ENCODE peak calls at places on chromosomes 3 and 15, in eight cellular contexts. S is cardiac fibroblast; H is transverse colon; K is AG10803; B is WERI-Rb-1; I is CD8-positive, alpha-beta T cell; O is psoas muscle; Y is fibroblast of pulmonary artery. R is an unnamed sample.

GRCh38 chr3:101903426-101903825 is 54.1 kb downstream of the NFKBIZ start:
- DNase-seq in I (no peak), H (no peak), K (peak), B (no peak), Y (peak), S (peak), O (no peak), R (no peak)

GRCh38 chr3:43394071-43394501 is 107.7 kb downstream of the SNRK start:
- DNase-seq in O (peak), B (no peak), I (no peak), K (peak), H (no peak), S (peak), Y (peak), R (no peak)

GRCh38 chr3:127409421-127410136 is 121.7 kb upstream of the PRR20G start:
- DNase-seq in H (no peak), I (no peak), S (no peak), K (no peak), B (no peak), O (no peak), Y (no peak), R (no peak)

GRCh38 chr15:39736646-39737550 is 45.7 kb downstream of the FSIP1 start:
- DNase-seq in K (no peak), S (no peak), B (no peak), Y (no peak), I (no peak), H (no peak), O (peak), R (no peak)

GRCh38 chr15:65115086-65115485 is at the start of gene UBAP1L:
- DNase-seq in B (no peak), I (no peak), S (no peak), Y (no peak), K (no peak), H (no peak), O (no peak), R (no peak)

GRCh38 chr15:92361321-92362090 is 32.2 kb upstream of the ST8SIA2 start:
- DNase-seq in K (no peak), B (no peak), H (no peak), I (no peak), Y (no peak), S (no peak), O (no peak), R (no peak)

GRCh38 chr3:128217702-128218475 is 64.6 kb downstream of the EEFSEC start:
- DNase-seq in I (no peak), H (no peak), B (no peak), O (no peak), Y (peak), K (peak), S (peak), R (no peak)

GRCh38 chr3:188824596-188824995 is 347.2 kb upstream of the TPRG1 start:
- DNase-seq in I (no peak), B (no peak), H (no peak), K (peak), Y (no peak), S (no peak), O (no peak), R (no peak)

GRCh38 chr3:65342084-65342683 is 654.4 kb upstream of the ADAMTS9 start:
- DNase-seq in H (peak), K (peak), S (peak), B (peak), Y (peak), I (no peak), O (peak), R (no peak)

GRCh38 chr15:101000271-101000681 is 81.1 kb downstream of the LRRK1 start:
- DNase-seq in B (no peak), S (no peak), Y (peak), K (peak), O (no peak), H (no peak), I (no peak), R (no peak)

GRCh38 chr15:38253448-38253847 is 812 bp downstream of the SPRED1 start:
- DNase-seq in B (peak), H (peak), K (peak), I (no peak), O (no peak), Y (peak), S (peak), R (peak)

GRCh38 chr3:193711964-193712598 is 119.1 kb downstream of the OPA1 start:
- DNase-seq in H (no peak), K (no peak), O (no peak), I (no peak), B (no peak), S (no peak), Y (no peak), R (no peak)

GRCh38 chr15:99826146-99826745 is 93.0 kb upstream of the LYSMD4 start:
- DNase-seq in H (no peak), O (no peak), K (no peak), S (no peak), I (no peak), B (no peak), Y (no peak), R (no peak)

GRCh38 chr15:39313881-39314280 is 267.0 kb upstream of the THBS1 start:
- DNase-seq in S (no peak), Y (no peak), B (no peak), H (no peak), O (no peak), I (no peak), K (no peak), R (no peak)

GRCh38 chr3:183385698-183386590 is 42.5 kb downstream of the MCF2L2 start:
- DNase-seq in I (peak), S (peak), K (peak), H (peak), B (peak), O (no peak), Y (peak), R (peak)

DNA sequence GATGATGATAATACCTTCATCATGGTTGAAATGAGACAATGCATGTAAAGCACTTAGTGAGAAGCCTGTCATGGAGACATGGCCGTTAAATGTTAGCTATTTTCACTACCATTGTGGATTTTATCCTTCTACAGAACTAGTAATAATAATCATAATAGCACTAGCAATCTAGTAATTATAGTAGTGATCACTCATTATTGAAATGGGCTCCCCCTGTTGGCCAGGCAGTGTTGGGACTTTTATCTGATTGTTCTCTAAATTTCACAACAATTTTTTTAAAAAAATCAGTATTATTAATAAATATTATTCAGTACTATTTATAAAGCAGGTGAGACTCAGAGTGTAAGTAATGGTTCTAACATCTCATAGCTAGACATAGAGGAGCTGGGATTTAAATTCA is 396.3 kb downstream of the IL5RA start:
- DNase-seq in O (no peak), B (no peak), H (no peak), K (no peak), I (no peak), Y (no peak), S (no peak), R (no peak)
- TF ChIP-seq CTCF in O (no peak), B (peak), H (no peak), K (no peak), I (no peak), Y (no peak), S (no peak), R (peak)

GRCh38 chr3:47366833-47367232 is 14.0 kb upstream of the PTPN23 start:
- DNase-seq in K (no peak), I (no peak), S (no peak), B (no peak), Y (no peak), O (no peak), H (no peak), R (no peak)

GRCh38 chr3:47367631-47368030 is 13.2 kb upstream of the PTPN23 start:
- DNase-seq in O (no peak), K (no peak), I (no peak), H (no peak), Y (no peak), B (no peak), S (no peak), R (no peak)

GRCh38 chr3:47376393-47376792 is 4.4 kb upstream of the PTPN23 start:
- DNase-seq in Y (no peak), I (no peak), O (no peak), B (no peak), K (no peak), S (no peak), H (no peak), R (no peak)

GRCh38 chr3:47374587-47374986 is 6.2 kb upstream of the PTPN23 start:
- DNase-seq in K (no peak), O (no peak), Y (no peak), H (no peak), B (no peak), S (no peak), I (no peak), R (no peak)

DNA sequence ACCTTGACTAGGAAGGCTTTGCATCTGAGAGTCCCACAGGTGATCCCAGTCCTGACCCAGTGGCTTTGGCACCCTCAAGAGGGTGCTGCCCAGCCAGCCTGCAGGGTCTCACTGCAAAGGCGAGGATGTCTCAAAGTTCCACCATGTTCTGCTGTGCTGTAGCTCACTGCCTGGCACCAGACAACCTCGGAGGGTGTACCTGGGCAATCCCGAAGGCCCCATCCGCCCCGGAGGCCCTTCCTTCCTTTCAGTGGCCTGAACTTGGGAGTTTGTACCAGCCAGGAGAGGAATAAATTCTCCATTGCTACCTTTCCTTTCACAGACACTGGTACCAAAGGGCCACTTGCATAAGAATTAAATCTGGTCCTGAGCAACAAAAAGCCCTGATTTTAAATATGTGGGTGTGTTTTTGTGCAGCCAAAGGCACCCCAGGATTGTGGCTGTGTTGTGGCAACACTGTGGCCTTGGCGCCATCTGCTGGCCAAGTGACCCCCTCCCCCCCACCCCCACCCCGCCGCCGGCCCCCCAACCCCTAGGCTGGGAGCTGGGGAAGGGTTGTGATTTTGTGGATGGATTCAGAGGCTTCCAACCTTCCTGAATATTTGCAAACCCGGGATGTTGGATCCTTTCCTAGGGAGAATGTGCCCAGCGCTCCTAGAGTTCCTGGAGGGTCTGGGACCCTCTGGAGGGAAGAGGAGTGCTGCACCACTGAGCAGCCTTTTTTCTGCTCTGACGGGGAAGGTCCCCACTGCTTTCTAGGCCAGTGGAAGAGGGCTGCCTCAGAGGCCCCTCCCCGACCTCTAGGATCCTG is 9.7 kb upstream of the PTPN23 start:
- DNase-seq in K (no peak), Y (peak), H (peak), S (no peak), B (peak), I (no peak), O (no peak), R (no peak)
- TF ChIP-seq CTCF in K (peak), Y (peak), H (peak), S (peak), B (peak), I (peak), O (peak), R (peak)

DNA sequence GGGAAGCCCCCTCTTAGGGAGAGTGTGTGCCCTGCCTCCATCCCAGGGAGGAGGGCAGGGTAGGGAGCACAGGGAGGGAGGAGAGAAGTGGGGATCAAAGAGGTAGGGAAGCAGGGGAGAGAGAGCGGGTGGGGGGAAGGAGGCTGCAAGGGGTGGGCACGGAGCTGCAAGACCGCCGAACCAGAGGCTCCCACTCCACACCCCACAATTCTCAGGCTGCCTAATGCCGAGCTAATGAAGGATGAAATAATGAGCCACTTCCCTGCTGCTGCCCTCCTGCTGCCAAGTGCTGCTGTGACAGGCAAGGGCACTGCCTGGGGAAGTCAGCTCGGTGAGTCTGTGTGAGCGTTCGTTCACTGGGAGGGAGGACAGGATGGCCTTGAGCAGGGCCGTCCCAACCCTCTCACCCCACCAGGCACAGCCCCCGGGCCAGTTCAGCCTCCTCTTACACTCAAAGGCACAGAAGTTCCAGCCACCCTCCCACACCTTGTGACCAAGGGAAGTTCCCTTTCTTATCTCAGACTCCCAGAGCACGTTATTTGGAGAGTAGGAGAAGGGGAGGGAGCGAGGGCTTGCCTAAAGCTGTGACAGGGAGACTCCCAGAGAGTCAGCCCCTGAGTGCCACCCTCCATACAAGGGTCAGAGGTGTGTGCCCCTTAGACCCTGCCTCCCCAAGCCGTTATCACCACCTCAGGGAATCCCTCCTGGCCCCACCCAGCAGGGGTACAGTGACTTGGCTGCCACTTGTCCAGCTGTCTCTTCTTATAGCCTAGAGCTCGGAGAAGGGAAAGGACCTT is 12.4 kb downstream of the GLYCTK start:
- DNase-seq in B (no peak), O (no peak), Y (peak), I (no peak), S (peak), K (no peak), H (no peak), R (no peak)
- TF ChIP-seq CTCF in B (peak), O (no peak), Y (peak), I (no peak), S (peak), K (peak), H (no peak), R (no peak)

GRCh38 chr15:63504979-63505841 is 817 bp downstream of the USP3 start:
- DNase-seq in I (no peak), Y (peak), B (peak), O (peak), S (peak), K (peak), H (peak), R (no peak)
- TF ChIP-seq CTCF in I (no peak), Y (peak), B (peak), O (peak), S (peak), K (peak), H (peak), R (peak)

R was measured in astrocyte of the cerebellum.